ENCODE peak calls at places on chromosomes 11 and 22, in eight cellular contexts. One of them, this sample, is unnamed.

GRCh38 chr11:2459796-2460531 is 15.2 kb downstream of the KCNQ1 start:
- DNase-seq in cerebellar cortex: no peak
- DNase-seq in CD4-positive, alpha-beta memory T cell: no peak
- DNase-seq in NCI-H1105 treated with DMSO at 0.1 percent for 48 hours: no peak
- DNase-seq in AG04450: no peak
- DNase-seq in HCEC 1CT: no peak
- DNase-seq in Caki2: no peak
- DNase-seq in stimulated activated CD4-positive, alpha-beta T cell treated with anti-CD3 and anti-CD28 coated beads, TNF-alpha, amount 100 ng/mL, for 4 hours: no peak
- DNase-seq in this sample: no peak

GRCh38 chr11:125404136-125404810 is 91.8 kb downstream of the FEZ1 start:
- DNase-seq in HCEC 1CT: no peak
- DNase-seq in AG04450: no peak
- DNase-seq in stimulated activated CD4-positive, alpha-beta T cell treated with anti-CD3 and anti-CD28 coated beads, TNF-alpha, amount 100 ng/mL, for 4 hours: no peak
- DNase-seq in Caki2: no peak
- DNase-seq in NCI-H1105 treated with DMSO at 0.1 percent for 48 hours: no peak
- DNase-seq in cerebellar cortex: peak
- DNase-seq in CD4-positive, alpha-beta memory T cell: no peak
- DNase-seq in this sample: no peak

GRCh38 chr11:24082860-24083259 is 414.0 kb upstream of the LUZP2 start:
- DNase-seq in cerebellar cortex: no peak
- DNase-seq in stimulated activated CD4-positive, alpha-beta T cell treated with anti-CD3 and anti-CD28 coated beads, TNF-alpha, amount 100 ng/mL, for 4 hours: no peak
- DNase-seq in Caki2: no peak
- DNase-seq in CD4-positive, alpha-beta memory T cell: no peak
- DNase-seq in HCEC 1CT: no peak
- DNase-seq in AG04450: no peak
- DNase-seq in NCI-H1105 treated with DMSO at 0.1 percent for 48 hours: no peak
- DNase-seq in this sample: no peak

GRCh38 chr22:46432164-46433068 is 96.9 kb downstream of the TRMU start:
- DNase-seq in CD4-positive, alpha-beta memory T cell: peak
- DNase-seq in stimulated activated CD4-positive, alpha-beta T cell treated with anti-CD3 and anti-CD28 coated beads, TNF-alpha, amount 100 ng/mL, for 4 hours: no peak
- DNase-seq in cerebellar cortex: no peak
- DNase-seq in Caki2: no peak
- DNase-seq in AG04450: no peak
- DNase-seq in NCI-H1105 treated with DMSO at 0.1 percent for 48 hours: no peak
- DNase-seq in HCEC 1CT: no peak
- DNase-seq in this sample: no peak

GRCh38 chr11:44011797-44012196 is 36.0 kb upstream of the ACCSL start:
- DNase-seq in NCI-H1105 treated with DMSO at 0.1 percent for 48 hours: no peak
- DNase-seq in CD4-positive, alpha-beta memory T cell: no peak
- DNase-seq in stimulated activated CD4-positive, alpha-beta T cell treated with anti-CD3 and anti-CD28 coated beads, TNF-alpha, amount 100 ng/mL, for 4 hours: no peak
- DNase-seq in AG04450: no peak
- DNase-seq in Caki2: no peak
- DNase-seq in cerebellar cortex: no peak
- DNase-seq in HCEC 1CT: peak
- DNase-seq in this sample: no peak

GRCh38 chr11:816433-816779 is 2.3 kb upstream of the PNPLA2 start:
- DNase-seq in AG04450: no peak
- DNase-seq in NCI-H1105 treated with DMSO at 0.1 percent for 48 hours: no peak
- DNase-seq in stimulated activated CD4-positive, alpha-beta T cell treated with anti-CD3 and anti-CD28 coated beads, TNF-alpha, amount 100 ng/mL, for 4 hours: no peak
- DNase-seq in HCEC 1CT: no peak
- DNase-seq in cerebellar cortex: peak
- DNase-seq in CD4-positive, alpha-beta memory T cell: no peak
- DNase-seq in Caki2: no peak
- DNase-seq in this sample: no peak

GRCh38 chr11:125939081-125939521 is 6.7 kb upstream of the VSIG10L2 start:
- DNase-seq in HCEC 1CT: no peak
- DNase-seq in AG04450: no peak
- DNase-seq in Caki2: no peak
- DNase-seq in stimulated activated CD4-positive, alpha-beta T cell treated with anti-CD3 and anti-CD28 coated beads, TNF-alpha, amount 100 ng/mL, for 4 hours: no peak
- DNase-seq in cerebellar cortex: no peak
- DNase-seq in CD4-positive, alpha-beta memory T cell: no peak
- DNase-seq in NCI-H1105 treated with DMSO at 0.1 percent for 48 hours: no peak
- DNase-seq in this sample: no peak

GRCh38 chr11:87114093-87114492 is 76.4 kb downstream of the TMEM135 start:
- DNase-seq in Caki2: no peak
- DNase-seq in cerebellar cortex: peak
- DNase-seq in NCI-H1105 treated with DMSO at 0.1 percent for 48 hours: no peak
- DNase-seq in stimulated activated CD4-positive, alpha-beta T cell treated with anti-CD3 and anti-CD28 coated beads, TNF-alpha, amount 100 ng/mL, for 4 hours: no peak
- DNase-seq in AG04450: no peak
- DNase-seq in HCEC 1CT: no peak
- DNase-seq in CD4-positive, alpha-beta memory T cell: no peak
- DNase-seq in this sample: no peak

GRCh38 chr22:37187891-37188761 is at the start of gene C1QTNF6:
- DNase-seq in HCEC 1CT: peak
- DNase-seq in NCI-H1105 treated with DMSO at 0.1 percent for 48 hours: no peak
- DNase-seq in CD4-positive, alpha-beta memory T cell: no peak
- DNase-seq in stimulated activated CD4-positive, alpha-beta T cell treated with anti-CD3 and anti-CD28 coated beads, TNF-alpha, amount 100 ng/mL, for 4 hours: no peak
- DNase-seq in cerebellar cortex: peak
- DNase-seq in AG04450: no peak
- DNase-seq in Caki2: peak
- DNase-seq in this sample: no peak

GRCh38 chr22:32796865-32797573 is 4.5 kb upstream of the TIMP3 start:
- DNase-seq in stimulated activated CD4-positive, alpha-beta T cell treated with anti-CD3 and anti-CD28 coated beads, TNF-alpha, amount 100 ng/mL, for 4 hours: peak
- DNase-seq in CD4-positive, alpha-beta memory T cell: peak
- DNase-seq in HCEC 1CT: no peak
- DNase-seq in AG04450: peak
- DNase-seq in NCI-H1105 treated with DMSO at 0.1 percent for 48 hours: peak
- DNase-seq in Caki2: peak
- DNase-seq in cerebellar cortex: peak
- DNase-seq in this sample: peak

GRCh38 chr22:40521046-40521445 is 115.5 kb downstream of the MRTFA start:
- DNase-seq in stimulated activated CD4-positive, alpha-beta T cell treated with anti-CD3 and anti-CD28 coated beads, TNF-alpha, amount 100 ng/mL, for 4 hours: no peak
- DNase-seq in HCEC 1CT: no peak
- DNase-seq in CD4-positive, alpha-beta memory T cell: no peak
- DNase-seq in AG04450: no peak
- DNase-seq in Caki2: no peak
- DNase-seq in NCI-H1105 treated with DMSO at 0.1 percent for 48 hours: no peak
- DNase-seq in cerebellar cortex: no peak
- DNase-seq in this sample: no peak

GRCh38 chr11:45321669-45322068 is 35.5 kb upstream of the SYT13 start:
- DNase-seq in cerebellar cortex: no peak
- DNase-seq in Caki2: no peak
- DNase-seq in HCEC 1CT: no peak
- DNase-seq in stimulated activated CD4-positive, alpha-beta T cell treated with anti-CD3 and anti-CD28 coated beads, TNF-alpha, amount 100 ng/mL, for 4 hours: no peak
- DNase-seq in AG04450: no peak
- DNase-seq in CD4-positive, alpha-beta memory T cell: no peak
- DNase-seq in NCI-H1105 treated with DMSO at 0.1 percent for 48 hours: no peak
- DNase-seq in this sample: no peak

GRCh38 chr22:39936523-39937145 is 23.6 kb upstream of the TMA7B start:
- DNase-seq in AG04450: no peak
- DNase-seq in NCI-H1105 treated with DMSO at 0.1 percent for 48 hours: no peak
- DNase-seq in Caki2: no peak
- DNase-seq in cerebellar cortex: no peak
- DNase-seq in HCEC 1CT: no peak
- DNase-seq in stimulated activated CD4-positive, alpha-beta T cell treated with anti-CD3 and anti-CD28 coated beads, TNF-alpha, amount 100 ng/mL, for 4 hours: no peak
- DNase-seq in CD4-positive, alpha-beta memory T cell: no peak
- DNase-seq in this sample: no peak

GRCh38 chr22:28955817-28956216 is 72.4 kb downstream of the ZNRF3 start:
- DNase-seq in HCEC 1CT: peak
- DNase-seq in NCI-H1105 treated with DMSO at 0.1 percent for 48 hours: no peak
- DNase-seq in cerebellar cortex: peak
- DNase-seq in Caki2: no peak
- DNase-seq in CD4-positive, alpha-beta memory T cell: peak
- DNase-seq in AG04450: no peak
- DNase-seq in stimulated activated CD4-positive, alpha-beta T cell treated with anti-CD3 and anti-CD28 coated beads, TNF-alpha, amount 100 ng/mL, for 4 hours: peak
- DNase-seq in this sample: no peak

GRCh38 chr22:42623756-42624446 is 9.2 kb upstream of the POLDIP3 start:
- DNase-seq in cerebellar cortex: peak
- DNase-seq in NCI-H1105 treated with DMSO at 0.1 percent for 48 hours: no peak
- DNase-seq in Caki2: no peak
- DNase-seq in CD4-positive, alpha-beta memory T cell: no peak
- DNase-seq in HCEC 1CT: no peak
- DNase-seq in stimulated activated CD4-positive, alpha-beta T cell treated with anti-CD3 and anti-CD28 coated beads, TNF-alpha, amount 100 ng/mL, for 4 hours: no peak
- DNase-seq in AG04450: no peak
- DNase-seq in this sample: no peak

GRCh38 chr22:28907311-28908008 is 24.1 kb downstream of the ZNRF3 start:
- DNase-seq in cerebellar cortex: peak
- DNase-seq in NCI-H1105 treated with DMSO at 0.1 percent for 48 hours: no peak
- DNase-seq in Caki2: no peak
- DNase-seq in AG04450: no peak
- DNase-seq in CD4-positive, alpha-beta memory T cell: no peak
- DNase-seq in stimulated activated CD4-positive, alpha-beta T cell treated with anti-CD3 and anti-CD28 coated beads, TNF-alpha, amount 100 ng/mL, for 4 hours: no peak
- DNase-seq in HCEC 1CT: no peak
- DNase-seq in this sample: no peak

GRCh38 chr11:58924230-58924629 is 15.1 kb upstream of the GLYATL1 start:
- DNase-seq in CD4-positive, alpha-beta memory T cell: no peak
- DNase-seq in AG04450: no peak
- DNase-seq in stimulated activated CD4-positive, alpha-beta T cell treated with anti-CD3 and anti-CD28 coated beads, TNF-alpha, amount 100 ng/mL, for 4 hours: no peak
- DNase-seq in HCEC 1CT: no peak
- DNase-seq in Caki2: no peak
- DNase-seq in cerebellar cortex: no peak
- DNase-seq in NCI-H1105 treated with DMSO at 0.1 percent for 48 hours: no peak
- DNase-seq in this sample: no peak

GRCh38 chr11:44865866-44866272 is 84.8 kb downstream of the TP53I11 start:
- DNase-seq in Caki2: no peak
- DNase-seq in AG04450: no peak
- DNase-seq in CD4-positive, alpha-beta memory T cell: no peak
- DNase-seq in NCI-H1105 treated with DMSO at 0.1 percent for 48 hours: peak
- DNase-seq in cerebellar cortex: peak
- DNase-seq in HCEC 1CT: no peak
- DNase-seq in stimulated activated CD4-positive, alpha-beta T cell treated with anti-CD3 and anti-CD28 coated beads, TNF-alpha, amount 100 ng/mL, for 4 hours: no peak
- DNase-seq in this sample: no peak

GRCh38 chr11:10654211-10655150 is 39.1 kb downstream of the IRAG1 start:
- DNase-seq in NCI-H1105 treated with DMSO at 0.1 percent for 48 hours: peak
- DNase-seq in HCEC 1CT: peak
- DNase-seq in cerebellar cortex: peak
- DNase-seq in stimulated activated CD4-positive, alpha-beta T cell treated with anti-CD3 and anti-CD28 coated beads, TNF-alpha, amount 100 ng/mL, for 4 hours: no peak
- DNase-seq in Caki2: no peak
- DNase-seq in AG04450: no peak
- DNase-seq in CD4-positive, alpha-beta memory T cell: peak
- DNase-seq in this sample: peak

GRCh38 chr22:25402501-25403283 is 161.8 kb upstream of the GRK3 start:
- DNase-seq in HCEC 1CT: peak
- DNase-seq in CD4-positive, alpha-beta memory T cell: no peak
- DNase-seq in stimulated activated CD4-positive, alpha-beta T cell treated with anti-CD3 and anti-CD28 coated beads, TNF-alpha, amount 100 ng/mL, for 4 hours: no peak
- DNase-seq in cerebellar cortex: peak
- DNase-seq in NCI-H1105 treated with DMSO at 0.1 percent for 48 hours: no peak
- DNase-seq in Caki2: no peak
- DNase-seq in AG04450: no peak
- DNase-seq in this sample: no peak

GRCh38 chr11:129190087-129190486 is 2.0 kb downstream of the ARHGAP32 start:
- DNase-seq in cerebellar cortex: no peak
- DNase-seq in NCI-H1105 treated with DMSO at 0.1 percent for 48 hours: no peak
- DNase-seq in CD4-positive, alpha-beta memory T cell: no peak
- DNase-seq in AG04450: no peak
- DNase-seq in stimulated activated CD4-positive, alpha-beta T cell treated with anti-CD3 and anti-CD28 coated beads, TNF-alpha, amount 100 ng/mL, for 4 hours: no peak
- DNase-seq in Caki2: no peak
- DNase-seq in HCEC 1CT: no peak
- DNase-seq in this sample: no peak

GRCh38 chr22:39214383-39215069 is 30.3 kb downstream of the PDGFB start:
- DNase-seq in CD4-positive, alpha-beta memory T cell: no peak
- DNase-seq in NCI-H1105 treated with DMSO at 0.1 percent for 48 hours: no peak
- DNase-seq in Caki2: peak
- DNase-seq in AG04450: no peak
- DNase-seq in stimulated activated CD4-positive, alpha-beta T cell treated with anti-CD3 and anti-CD28 coated beads, TNF-alpha, amount 100 ng/mL, for 4 hours: no peak
- DNase-seq in cerebellar cortex: no peak
- DNase-seq in HCEC 1CT: peak
- DNase-seq in this sample: no peak

GRCh38 chr11:93131709-93132108 is 66.1 kb downstream of the SLC36A4 start:
- DNase-seq in cerebellar cortex: peak
- DNase-seq in NCI-H1105 treated with DMSO at 0.1 percent for 48 hours: peak
- DNase-seq in HCEC 1CT: no peak
- DNase-seq in CD4-positive, alpha-beta memory T cell: no peak
- DNase-seq in Caki2: no peak
- DNase-seq in AG04450: no peak
- DNase-seq in stimulated activated CD4-positive, alpha-beta T cell treated with anti-CD3 and anti-CD28 coated beads, TNF-alpha, amount 100 ng/mL, for 4 hours: no peak
- DNase-seq in this sample: no peak

GRCh38 chr22:30074994-30075393 is 5.3 kb upstream of the HORMAD2 start:
- DNase-seq in NCI-H1105 treated with DMSO at 0.1 percent for 48 hours: no peak
- DNase-seq in cerebellar cortex: no peak
- DNase-seq in Caki2: no peak
- DNase-seq in AG04450: no peak
- DNase-seq in HCEC 1CT: no peak
- DNase-seq in CD4-positive, alpha-beta memory T cell: no peak
- DNase-seq in stimulated activated CD4-positive, alpha-beta T cell treated with anti-CD3 and anti-CD28 coated beads, TNF-alpha, amount 100 ng/mL, for 4 hours: no peak
- DNase-seq in this sample: no peak

GRCh38 chr11:12775955-12776354 is 101.7 kb downstream of the TEAD1 start:
- DNase-seq in CD4-positive, alpha-beta memory T cell: no peak
- DNase-seq in HCEC 1CT: no peak
- DNase-seq in NCI-H1105 treated with DMSO at 0.1 percent for 48 hours: no peak
- DNase-seq in Caki2: no peak
- DNase-seq in AG04450: no peak
- DNase-seq in cerebellar cortex: no peak
- DNase-seq in stimulated activated CD4-positive, alpha-beta T cell treated with anti-CD3 and anti-CD28 coated beads, TNF-alpha, amount 100 ng/mL, for 4 hours: no peak
- DNase-seq in this sample: no peak

GRCh38 chr11:1855886-1856265 is 3.0 kb downstream of the LSP1 start:
- DNase-seq in NCI-H1105 treated with DMSO at 0.1 percent for 48 hours: no peak
- DNase-seq in AG04450: no peak
- DNase-seq in Caki2: no peak
- DNase-seq in cerebellar cortex: no peak
- DNase-seq in CD4-positive, alpha-beta memory T cell: no peak
- DNase-seq in HCEC 1CT: no peak
- DNase-seq in stimulated activated CD4-positive, alpha-beta T cell treated with anti-CD3 and anti-CD28 coated beads, TNF-alpha, amount 100 ng/mL, for 4 hours: no peak
- DNase-seq in this sample: no peak

GRCh38 chr11:5620606-5621521 is 3.9 kb upstream of the TRIM34 start:
- DNase-seq in cerebellar cortex: no peak
- DNase-seq in CD4-positive, alpha-beta memory T cell: no peak
- DNase-seq in Caki2: peak
- DNase-seq in stimulated activated CD4-positive, alpha-beta T cell treated with anti-CD3 and anti-CD28 coated beads, TNF-alpha, amount 100 ng/mL, for 4 hours: no peak
- DNase-seq in HCEC 1CT: peak
- DNase-seq in NCI-H1105 treated with DMSO at 0.1 percent for 48 hours: peak
- DNase-seq in AG04450: peak
- DNase-seq in this sample: no peak

GRCh38 chr22:21592422-21592821 is 24.9 kb downstream of the UBE2L3 start:
- DNase-seq in Caki2: no peak
- DNase-seq in stimulated activated CD4-positive, alpha-beta T cell treated with anti-CD3 and anti-CD28 coated beads, TNF-alpha, amount 100 ng/mL, for 4 hours: no peak
- DNase-seq in CD4-positive, alpha-beta memory T cell: no peak
- DNase-seq in AG04450: no peak
- DNase-seq in HCEC 1CT: no peak
- DNase-seq in cerebellar cortex: no peak
- DNase-seq in NCI-H1105 treated with DMSO at 0.1 percent for 48 hours: no peak
- DNase-seq in this sample: no peak

GRCh38 chr22:47259990-47260389 is 497.5 kb downstream of the TBC1D22A start:
- DNase-seq in Caki2: no peak
- DNase-seq in cerebellar cortex: no peak
- DNase-seq in HCEC 1CT: no peak
- DNase-seq in AG04450: no peak
- DNase-seq in NCI-H1105 treated with DMSO at 0.1 percent for 48 hours: no peak
- DNase-seq in stimulated activated CD4-positive, alpha-beta T cell treated with anti-CD3 and anti-CD28 coated beads, TNF-alpha, amount 100 ng/mL, for 4 hours: no peak
- DNase-seq in CD4-positive, alpha-beta memory T cell: no peak
- DNase-seq in this sample: no peak

GRCh38 chr11:68326334-68327215 is 14.2 kb downstream of the LRP5 start:
- DNase-seq in stimulated activated CD4-positive, alpha-beta T cell treated with anti-CD3 and anti-CD28 coated beads, TNF-alpha, amount 100 ng/mL, for 4 hours: no peak
- DNase-seq in cerebellar cortex: no peak
- DNase-seq in AG04450: no peak
- DNase-seq in NCI-H1105 treated with DMSO at 0.1 percent for 48 hours: no peak
- DNase-seq in CD4-positive, alpha-beta memory T cell: no peak
- DNase-seq in HCEC 1CT: no peak
- DNase-seq in Caki2: no peak
- DNase-seq in this sample: no peak

GRCh38 chr22:25404556-25404922 is 159.9 kb upstream of the GRK3 start:
- DNase-seq in HCEC 1CT: no peak
- DNase-seq in NCI-H1105 treated with DMSO at 0.1 percent for 48 hours: no peak
- DNase-seq in Caki2: no peak
- DNase-seq in cerebellar cortex: no peak
- DNase-seq in CD4-positive, alpha-beta memory T cell: no peak
- DNase-seq in AG04450: no peak
- DNase-seq in stimulated activated CD4-positive, alpha-beta T cell treated with anti-CD3 and anti-CD28 coated beads, TNF-alpha, amount 100 ng/mL, for 4 hours: no peak
- DNase-seq in this sample: no peak

GRCh38 chr22:27577570-27577969 is 224.0 kb downstream of the MN1 start:
- DNase-seq in HCEC 1CT: no peak
- DNase-seq in Caki2: no peak
- DNase-seq in NCI-H1105 treated with DMSO at 0.1 percent for 48 hours: no peak
- DNase-seq in stimulated activated CD4-positive, alpha-beta T cell treated with anti-CD3 and anti-CD28 coated beads, TNF-alpha, amount 100 ng/mL, for 4 hours: no peak
- DNase-seq in AG04450: no peak
- DNase-seq in CD4-positive, alpha-beta memory T cell: no peak
- DNase-seq in cerebellar cortex: no peak
- DNase-seq in this sample: no peak

GRCh38 chr11:15770798-15771414 is 585.4 kb downstream of the SOX6 start:
- DNase-seq in CD4-positive, alpha-beta memory T cell: no peak
- DNase-seq in HCEC 1CT: peak
- DNase-seq in Caki2: no peak
- DNase-seq in AG04450: peak
- DNase-seq in stimulated activated CD4-positive, alpha-beta T cell treated with anti-CD3 and anti-CD28 coated beads, TNF-alpha, amount 100 ng/mL, for 4 hours: no peak
- DNase-seq in NCI-H1105 treated with DMSO at 0.1 percent for 48 hours: peak
- DNase-seq in cerebellar cortex: peak
- DNase-seq in this sample: no peak

GRCh38 chr11:7973011-7973410 is 7.8 kb upstream of the NLRP10 start:
- DNase-seq in Caki2: no peak
- DNase-seq in cerebellar cortex: no peak
- DNase-seq in AG04450: no peak
- DNase-seq in stimulated activated CD4-positive, alpha-beta T cell treated with anti-CD3 and anti-CD28 coated beads, TNF-alpha, amount 100 ng/mL, for 4 hours: no peak
- DNase-seq in CD4-positive, alpha-beta memory T cell: no peak
- DNase-seq in HCEC 1CT: no peak
- DNase-seq in NCI-H1105 treated with DMSO at 0.1 percent for 48 hours: no peak
- DNase-seq in this sample: no peak